ENCODE peak calls at places on chromosome 1, in eight cellular contexts. P is foreskin fibroblast; R is cardiac fibroblast; W is skeletal muscle cell; O is Karpas-422; Z is stimulated activated CD8-positive, alpha-beta memory T cell treated with anti-CD3 and anti-CD28 coated beads, Interleukin-15, amount 100 ng/mL, for 4 hours; J is GM13976; Q is GM04503. H is an unnamed sample.

GRCh38 chr1:19623523-19623922 is 20.6 kb upstream of the NBL1 start:
- DNase-seq in P (peak), R (peak), W (no peak), O (no peak), Z (no peak), J (no peak), Q (no peak), H (no peak)

GRCh38 chr1:225699336-225699735 is 46.4 kb upstream of the ENAH start:
- DNase-seq in P (no peak), R (peak), W (no peak), O (no peak), Z (no peak), J (no peak), Q (no peak), H (no peak)

GRCh38 chr1:64110924-64111777 is 92.3 kb upstream of the UBE2U start:
- DNase-seq in P (peak), R (no peak), W (no peak), O (no peak), Z (no peak), J (no peak), Q (no peak), H (no peak)

GRCh38 chr1:161702250-161702649 is 4.8 kb upstream of the FCRLA start:
- DNase-seq in P (no peak), R (no peak), W (no peak), O (no peak), Z (no peak), J (no peak), Q (no peak), H (no peak)

GRCh38 chr1:18895317-18895716 is 7.0 kb downstream of the ALDH4A1 start:
- DNase-seq in P (no peak), R (no peak), W (no peak), O (no peak), Z (no peak), J (no peak), Q (no peak), H (no peak)

GRCh38 chr1:212178830-212179370 is 106.3 kb upstream of the PPP2R5A start:
- DNase-seq in P (peak), R (no peak), W (no peak), O (peak), Z (no peak), J (no peak), Q (no peak), H (no peak)

GRCh38 chr1:9732123-9732971 is 80.8 kb downstream of the PIK3CD start:
- DNase-seq in P (peak), R (no peak), W (no peak), O (no peak), Z (no peak), J (peak), Q (no peak), H (no peak)

GRCh38 chr1:35431173-35431599 is 126.0 kb downstream of the KIAA0319L start:
- DNase-seq in P (no peak), R (peak), W (no peak), O (no peak), Z (no peak), J (no peak), Q (no peak), H (no peak)

GRCh38 chr1:68141079-68141800 is 90.8 kb upstream of the DIRAS3 start:
- DNase-seq in P (no peak), R (peak), W (no peak), O (no peak), Z (no peak), J (no peak), Q (peak), H (no peak)

GRCh38 chr1:70353641-70354331 is 736 bp downstream of the ANKRD13C start:
- DNase-seq in P (peak), R (peak), W (peak), O (peak), Z (no peak), J (peak), Q (peak), H (peak)

GRCh38 chr1:213457733-213458132 is 406.7 kb downstream of the RPS6KC1 start:
- DNase-seq in P (no peak), R (no peak), W (no peak), O (no peak), Z (no peak), J (no peak), Q (no peak), H (no peak)

GRCh38 chr1:68331117-68331865 is 99.0 kb upstream of the WLS start:
- DNase-seq in P (peak), R (peak), W (peak), O (no peak), Z (no peak), J (no peak), Q (peak), H (no peak)

GRCh38 chr1:8937701-8938100 is 8.0 kb upstream of the CA6 start:
- DNase-seq in P (peak), R (no peak), W (no peak), O (no peak), Z (no peak), J (no peak), Q (peak), H (peak)

GRCh38 chr1:214425723-214426419 is 125.5 kb downstream of the PTPN14 start:
- DNase-seq in P (peak), R (no peak), W (no peak), O (no peak), Z (no peak), J (no peak), Q (no peak), H (no peak)

GRCh38 chr1:16072616-16073484 is 601 bp downstream of the FAM131C start:
- DNase-seq in P (peak), R (no peak), W (no peak), O (no peak), Z (no peak), J (no peak), Q (no peak), H (no peak)

GRCh38 chr1:180507826-180508724 is 5.7 kb upstream of the ACBD6 start:
- DNase-seq in P (peak), R (peak), W (peak), O (peak), Z (no peak), J (peak), Q (no peak), H (no peak)

GRCh38 chr1:114134518-114134917 is 19.2 kb downstream of the SYT6 start:
- DNase-seq in P (no peak), R (no peak), W (no peak), O (no peak), Z (no peak), J (no peak), Q (no peak), H (no peak)

GRCh38 chr1:9766759-9767442 is 56.9 kb downstream of the CLSTN1 start:
- DNase-seq in P (peak), R (peak), W (peak), O (no peak), Z (no peak), J (no peak), Q (peak), H (no peak)

GRCh38 chr1:222828939-222829338 is 14.1 kb downstream of the DISP1 start:
- DNase-seq in P (peak), R (no peak), W (no peak), O (peak), Z (no peak), J (no peak), Q (no peak), H (no peak)

GRCh38 chr1:184801503-184801902 is 46.8 kb upstream of the EDEM3 start:
- DNase-seq in P (peak), R (peak), W (peak), O (no peak), Z (no peak), J (no peak), Q (no peak), H (no peak)

GRCh38 chr1:38274974-38275373 is 228.4 kb upstream of the POU3F1 start:
- DNase-seq in P (no peak), R (no peak), W (no peak), O (no peak), Z (no peak), J (no peak), Q (peak), H (no peak)

GRCh38 chr1:32240140-32240951 is 6.7 kb upstream of the FAM167B start:
- DNase-seq in P (peak), R (peak), W (no peak), O (peak), Z (peak), J (no peak), Q (no peak), H (peak)

GRCh38 chr1:183909672-183910071 is 104.8 kb downstream of the RGL1 start:
- DNase-seq in P (no peak), R (no peak), W (no peak), O (no peak), Z (no peak), J (no peak), Q (no peak), H (no peak)

GRCh38 chr1:246564839-246565750 is 966 bp downstream of the TFB2M start:
- DNase-seq in P (no peak), R (no peak), W (no peak), O (no peak), Z (no peak), J (no peak), Q (no peak), H (no peak)

GRCh38 chr1:201650608-201650933 is 111.6 kb downstream of the NAV1 start:
- DNase-seq in P (no peak), R (no peak), W (no peak), O (no peak), Z (no peak), J (no peak), Q (no peak), H (no peak)

GRCh38 chr1:228650141-228650540 is 85.1 kb upstream of the RHOU start:
- DNase-seq in P (no peak), R (no peak), W (no peak), O (peak), Z (no peak), J (no peak), Q (no peak), H (no peak)

GRCh38 chr1:182080955-182081582 is 19.6 kb upstream of the ZNF648 start:
- DNase-seq in P (peak), R (peak), W (no peak), O (peak), Z (no peak), J (peak), Q (peak), H (no peak)

GRCh38 chr1:212664409-212665199 is 35.0 kb downstream of the BATF3 start:
- DNase-seq in P (no peak), R (no peak), W (no peak), O (no peak), Z (no peak), J (no peak), Q (no peak), H (no peak)